ENCODE peak calls at places on chromosomes 11 and 22, in four cellular contexts. One of them, this sample, is unnamed.

GRCh38 chr11:36013950-36014349 is 70.1 kb downstream of the LDLRAD3 start:
- DNase-seq in IMR-90: no peak
- DNase-seq in OCI-LY7: no peak
- DNase-seq in RWPE1: no peak
- DNase-seq in this sample: no peak

GRCh38 chr11:66467756-66468155 is 1.1 kb downstream of the PELI3 start:
- DNase-seq in IMR-90: no peak
- DNase-seq in OCI-LY7: no peak
- DNase-seq in RWPE1: no peak
- DNase-seq in this sample: no peak

GRCh38 chr11:8775341-8776133 is 92.9 kb downstream of the RPL27A start:
- DNase-seq in IMR-90: no peak
- DNase-seq in OCI-LY7: no peak
- DNase-seq in RWPE1: no peak
- DNase-seq in this sample: no peak

GRCh38 chr11:43693731-43694130 is 13.2 kb downstream of the HSD17B12 start:
- DNase-seq in IMR-90: no peak
- DNase-seq in OCI-LY7: no peak
- DNase-seq in RWPE1: no peak
- DNase-seq in this sample: no peak

GRCh38 chr11:70477607-70478006 is 79.3 kb downstream of the CTTN start:
- DNase-seq in IMR-90: no peak
- DNase-seq in OCI-LY7: no peak
- DNase-seq in RWPE1: no peak
- DNase-seq in this sample: no peak

GRCh38 chr22:37534445-37534844 is 15.2 kb upstream of the CARD10 start:
- DNase-seq in IMR-90: no peak
- DNase-seq in OCI-LY7: no peak
- DNase-seq in RWPE1: no peak
- DNase-seq in this sample: no peak

GRCh38 chr11:73149105-73149504 is 7.0 kb upstream of the FCHSD2 start:
- DNase-seq in IMR-90: no peak
- DNase-seq in OCI-LY7: no peak
- DNase-seq in RWPE1: no peak
- DNase-seq in this sample: no peak

GRCh38 chr11:119520400-119520799 is 97.4 kb upstream of the THY1 start:
- DNase-seq in IMR-90: no peak
- DNase-seq in OCI-LY7: no peak
- DNase-seq in RWPE1: no peak
- DNase-seq in this sample: no peak

GRCh38 chr11:10452211-10452767 is 2.8 kb upstream of the AMPD3 start:
- DNase-seq in IMR-90: peak
- DNase-seq in OCI-LY7: no peak
- DNase-seq in RWPE1: no peak
- DNase-seq in this sample: no peak

GRCh38 chr11:81700061-81700460 is 1033.6 kb downstream of the FAM181B start:
- DNase-seq in IMR-90: no peak
- DNase-seq in OCI-LY7: no peak
- DNase-seq in RWPE1: no peak
- DNase-seq in this sample: no peak

GRCh38 chr11:73154178-73154577 is 12.1 kb upstream of the FCHSD2 start:
- DNase-seq in IMR-90: no peak
- DNase-seq in OCI-LY7: peak
- DNase-seq in RWPE1: no peak
- DNase-seq in this sample: peak

GRCh38 chr22:26444777-26445176 is 15.7 kb downstream of the ASPHD2 start:
- DNase-seq in IMR-90: no peak
- DNase-seq in OCI-LY7: no peak
- DNase-seq in RWPE1: no peak
- DNase-seq in this sample: no peak

GRCh38 chr11:36631704-36632287 is 33.8 kb upstream of the RAG2 start:
- DNase-seq in IMR-90: no peak
- DNase-seq in OCI-LY7: no peak
- DNase-seq in RWPE1: no peak
- DNase-seq in this sample: no peak

GRCh38 chr11:2709429-2709828 is 9.6 kb upstream of the KCNQ1OT1 start:
- DNase-seq in IMR-90: peak
- DNase-seq in OCI-LY7: no peak
- DNase-seq in RWPE1: no peak
- DNase-seq in this sample: no peak

GRCh38 chr11:11179239-11179638 is 173.8 kb downstream of the CSNK2A3 start:
- DNase-seq in IMR-90: peak
- DNase-seq in OCI-LY7: no peak
- DNase-seq in RWPE1: peak
- DNase-seq in this sample: no peak

GRCh38 chr11:119315139-119316016 is 1.6 kb downstream of the MCAM start:
- DNase-seq in IMR-90: no peak
- DNase-seq in OCI-LY7: peak
- DNase-seq in RWPE1: no peak
- DNase-seq in this sample: peak

GRCh38 chr11:76783901-76784813 is 1.0 kb downstream of the TSKU start:
- DNase-seq in IMR-90: peak
- DNase-seq in OCI-LY7: no peak
- DNase-seq in RWPE1: peak
- DNase-seq in this sample: no peak

GRCh38 chr11:45180888-45181594 is 34.6 kb downstream of the PRDM11 start:
- DNase-seq in IMR-90: peak
- DNase-seq in OCI-LY7: no peak
- DNase-seq in RWPE1: peak
- DNase-seq in this sample: no peak

GRCh38 chr22:21865041-21865440 is 2.4 kb downstream of the MAPK1 start:
- DNase-seq in IMR-90: peak
- DNase-seq in OCI-LY7: no peak
- DNase-seq in RWPE1: no peak
- DNase-seq in this sample: no peak

GRCh38 chr11:76793834-76794291 is 10.7 kb downstream of the TSKU start:
- DNase-seq in IMR-90: no peak
- DNase-seq in OCI-LY7: no peak
- DNase-seq in RWPE1: no peak
- DNase-seq in this sample: no peak

GRCh38 chr22:43848366-43849171 is 13.7 kb downstream of the SULT4A1 start:
- DNase-seq in IMR-90: peak
- DNase-seq in OCI-LY7: no peak
- DNase-seq in RWPE1: no peak
- DNase-seq in this sample: no peak

GRCh38 chr22:29799217-29799680 is 32.1 kb downstream of the UQCR10 start:
- DNase-seq in IMR-90: peak
- DNase-seq in OCI-LY7: no peak
- DNase-seq in RWPE1: peak
- DNase-seq in this sample: peak

GRCh38 chr11:116342148-116342547 is 430.6 kb downstream of the BUD13 start:
- DNase-seq in IMR-90: no peak
- DNase-seq in OCI-LY7: no peak
- DNase-seq in RWPE1: no peak
- DNase-seq in this sample: no peak

GRCh38 chr11:118281284-118281683 is 17.2 kb upstream of the MPZL2 start:
- DNase-seq in IMR-90: no peak
- DNase-seq in OCI-LY7: no peak
- DNase-seq in RWPE1: no peak
- DNase-seq in this sample: no peak

GRCh38 chr11:85685131-85685819 is 720 bp downstream of the CCDC89 start:
- DNase-seq in IMR-90: peak
- DNase-seq in OCI-LY7: no peak
- DNase-seq in RWPE1: no peak
- DNase-seq in this sample: no peak

GRCh38 chr11:73651252-73651651 is 4.9 kb downstream of the PLEKHB1 start:
- DNase-seq in IMR-90: no peak
- DNase-seq in OCI-LY7: no peak
- DNase-seq in RWPE1: no peak
- DNase-seq in this sample: no peak

GRCh38 chr11:75330279-75330678 is 21.2 kb downstream of the ARRB1 start:
- DNase-seq in IMR-90: peak
- DNase-seq in OCI-LY7: no peak
- DNase-seq in RWPE1: no peak
- DNase-seq in this sample: no peak

GRCh38 chr11:72239296-72239848 is 4.6 kb downstream of the PHOX2A start:
- DNase-seq in IMR-90: peak
- DNase-seq in OCI-LY7: no peak
- DNase-seq in RWPE1: peak
- DNase-seq in this sample: peak

GRCh38 chr11:133907216-133907615 is 49.6 kb downstream of the IGSF9B start:
- DNase-seq in IMR-90: no peak
- DNase-seq in OCI-LY7: no peak
- DNase-seq in RWPE1: no peak
- DNase-seq in this sample: no peak

GRCh38 chr11:113193894-113194293 is 120.5 kb upstream of the TTC12 start:
- DNase-seq in IMR-90: no peak
- DNase-seq in OCI-LY7: no peak
- DNase-seq in RWPE1: no peak
- DNase-seq in this sample: no peak

GRCh38 chr11:85765835-85766234 is 45.1 kb downstream of the SYTL2 start:
- DNase-seq in IMR-90: no peak
- DNase-seq in OCI-LY7: no peak
- DNase-seq in RWPE1: no peak
- DNase-seq in this sample: no peak

GRCh38 chr11:43574949-43575915 is 105.3 kb upstream of the HSD17B12 start:
- DNase-seq in IMR-90: peak
- DNase-seq in OCI-LY7: no peak
- DNase-seq in RWPE1: no peak
- DNase-seq in this sample: no peak

GRCh38 chr11:124748481-124749338 is 3.3 kb downstream of the VSIG2 start:
- DNase-seq in IMR-90: peak
- DNase-seq in OCI-LY7: no peak
- DNase-seq in RWPE1: no peak
- DNase-seq in this sample: no peak

GRCh38 chr11:19800714-19801519 is 88.3 kb downstream of the NAV2 start:
- DNase-seq in IMR-90: no peak
- DNase-seq in OCI-LY7: no peak
- DNase-seq in RWPE1: no peak
- DNase-seq in this sample: no peak

GRCh38 chr11:103234974-103235373 is 125.7 kb downstream of the DYNC2H1 start:
- DNase-seq in IMR-90: peak
- DNase-seq in OCI-LY7: no peak
- DNase-seq in RWPE1: no peak
- DNase-seq in this sample: no peak
- H3K27ac ChIP-seq in IMR-90: no peak
- H3K27ac ChIP-seq in OCI-LY7: no peak
- H3K27ac ChIP-seq in RWPE1: no peak
- H3K27ac ChIP-seq in this sample: no peak

GRCh38 chr11:60915250-60915914 is 1.4 kb downstream of the TMEM109 start:
- DNase-seq in IMR-90: peak
- DNase-seq in OCI-LY7: peak
- DNase-seq in RWPE1: peak
- DNase-seq in this sample: no peak
- H3K27ac ChIP-seq in IMR-90: peak
- H3K27ac ChIP-seq in OCI-LY7: peak
- H3K27ac ChIP-seq in RWPE1: peak
- H3K27ac ChIP-seq in this sample: peak

GRCh38 chr11:106670069-106670468 is 348.2 kb downstream of the GUCY1A2 start:
- DNase-seq in IMR-90: peak
- DNase-seq in OCI-LY7: no peak
- DNase-seq in RWPE1: no peak
- DNase-seq in this sample: no peak
- H3K27ac ChIP-seq in IMR-90: no peak
- H3K27ac ChIP-seq in OCI-LY7: no peak
- H3K27ac ChIP-seq in RWPE1: no peak
- H3K27ac ChIP-seq in this sample: no peak

GRCh38 chr11:67583319-67584204 is at the start of gene GSTP1:
- DNase-seq in IMR-90: peak
- DNase-seq in OCI-LY7: peak
- DNase-seq in RWPE1: peak
- DNase-seq in this sample: peak

GRCh38 chr11:67582026-67582425 is 1.6 kb upstream of the GSTP1 start:
- DNase-seq in IMR-90: no peak
- DNase-seq in OCI-LY7: no peak
- DNase-seq in RWPE1: no peak
- DNase-seq in this sample: no peak

GRCh38 chr11:67584881-67585873 is 1.6 kb downstream of the GSTP1 start:
- DNase-seq in IMR-90: no peak
- DNase-seq in OCI-LY7: peak
- DNase-seq in RWPE1: no peak
- DNase-seq in this sample: no peak

GRCh38 chr11:67585911-67586310 is 2.3 kb downstream of the GSTP1 start:
- DNase-seq in IMR-90: no peak
- DNase-seq in OCI-LY7: peak
- DNase-seq in RWPE1: no peak
- DNase-seq in this sample: no peak

GRCh38 chr11:67584205-67584880 is 731 bp downstream of the GSTP1 start:
- DNase-seq in IMR-90: peak
- DNase-seq in OCI-LY7: peak
- DNase-seq in RWPE1: peak
- DNase-seq in this sample: no peak
- H3K27ac ChIP-seq in IMR-90: peak
- H3K27ac ChIP-seq in OCI-LY7: peak
- H3K27ac ChIP-seq in RWPE1: peak
- H3K27ac ChIP-seq in this sample: peak

DNA sequence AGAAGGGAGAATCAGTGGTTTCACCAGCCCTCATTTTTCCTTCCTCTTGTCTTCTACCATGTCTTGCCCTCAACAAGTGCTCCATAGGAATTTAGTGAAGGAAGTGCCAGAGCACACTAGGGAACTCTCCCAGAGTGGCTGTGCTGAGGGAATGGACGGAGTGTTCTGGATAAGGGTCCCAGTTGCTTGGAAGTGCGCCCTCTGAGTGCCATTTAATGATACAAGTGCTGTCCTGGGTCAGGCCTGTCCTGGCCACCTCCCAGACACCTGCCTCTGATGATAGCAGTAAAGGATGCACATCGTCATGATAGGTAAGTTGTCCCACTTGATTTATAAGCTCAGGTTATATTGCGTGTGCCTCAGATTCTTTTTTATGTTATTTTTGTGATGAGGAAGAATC is 5.1 kb downstream of the PANX1 start:
- DNase-seq in IMR-90: no peak
- DNase-seq in OCI-LY7: no peak
- DNase-seq in RWPE1: no peak
- DNase-seq in this sample: no peak
- H3K27ac ChIP-seq in IMR-90: no peak
- H3K27ac ChIP-seq in OCI-LY7: no peak
- H3K27ac ChIP-seq in RWPE1: no peak
- H3K27ac ChIP-seq in this sample: no peak

This sample was measured in substantia nigra.